ENCODE peak calls at places on chromosomes 16 and 17, in nine cellular contexts. C, E, O, M, G, S, B, H and D are unnamed samples.

GRCh38 chr16:80459331-80459777 is 81.4 kb upstream of the DYNLRB2 start:
- DNase-seq in C (peak), E (no peak), O (no peak), M (peak), G (no peak), S (no peak), B (no peak), H (no peak), D (no peak)

GRCh38 chr17:80850817-80851216 is 140.8 kb upstream of the CHMP6 start:
- DNase-seq in C (peak), E (peak), O (no peak), M (peak), G (no peak), S (no peak), B (no peak), H (peak), D (no peak)

GRCh38 chr17:74786411-74787097 is 10.4 kb upstream of the NAT9 start:
- DNase-seq in C (no peak), E (no peak), O (no peak), M (peak), G (no peak), S (no peak), B (no peak), H (no peak), D (no peak)

GRCh38 chr17:10233157-10233556 is 34.8 kb upstream of the GAS7 start:
- DNase-seq in C (no peak), E (no peak), O (no peak), M (no peak), G (no peak), S (no peak), B (no peak), H (no peak), D (no peak)

GRCh38 chr16:49839462-49839825 is 16.5 kb downstream of the ZNF423 start:
- DNase-seq in C (no peak), E (no peak), O (no peak), M (peak), G (no peak), S (no peak), B (no peak), H (no peak), D (no peak)

GRCh38 chr16:1290032-1290431 is 19.4 kb upstream of the UBE2I start:
- DNase-seq in C (no peak), E (no peak), O (no peak), M (peak), G (no peak), S (no peak), B (no peak), H (no peak), D (no peak)

GRCh38 chr17:1331708-1332107 is 52.2 kb downstream of the TRARG1 start:
- DNase-seq in C (no peak), E (no peak), O (no peak), M (peak), G (no peak), S (no peak), B (no peak), H (peak), D (no peak)

GRCh38 chr16:49755291-49755611 is 100.7 kb downstream of the ZNF423 start:
- DNase-seq in C (peak), E (peak), O (peak), M (peak), G (no peak), S (no peak), B (peak), H (no peak), D (no peak)

GRCh38 chr17:38636054-38636453 is 30.3 kb upstream of the SRCIN1 start:
- DNase-seq in C (peak), E (no peak), O (no peak), M (no peak), G (no peak), S (no peak), B (no peak), H (no peak), D (no peak)

GRCh38 chr17:16488572-16488997 is 3.4 kb downstream of the LRRC75A start:
- DNase-seq in C (no peak), E (no peak), O (peak), M (no peak), G (no peak), S (no peak), B (no peak), H (peak), D (no peak)

GRCh38 chr16:57371494-57372371 is 557 bp upstream of the CX3CL1 start:
- DNase-seq in C (no peak), E (no peak), O (no peak), M (peak), G (no peak), S (no peak), B (no peak), H (no peak), D (no peak)

GRCh38 chr17:79995691-79996090 is 40.0 kb downstream of the TBC1D16 start:
- DNase-seq in C (no peak), E (peak), O (no peak), M (peak), G (no peak), S (no peak), B (no peak), H (no peak), D (no peak)

GRCh38 chr16:50121721-50122445 is 31.2 kb upstream of the TENT4B start:
- DNase-seq in C (no peak), E (no peak), O (no peak), M (no peak), G (no peak), S (peak), B (no peak), H (no peak), D (no peak)